ENCODE peak calls at places on chromosomes 13 and 19, in five cellular contexts. J, R, S, K and E are unnamed samples.
A peak's percentile ranks its signal among the peaks of the same experiment; 100 is the strongest.

GRCh38 chr13:23986619-23987018 is 89.3 kb upstream of the C1QTNF9B start:
- DNase-seq in S (no peak), R (no peak), J (no peak), K (no peak), E (no peak)

GRCh38 chr13:83753912-83754624 is 128.2 kb downstream of the SLITRK1 start:
- DNase-seq in K (no peak), R (no peak), J (no peak), S (no peak), E (no peak)

GRCh38 chr19:32373614-32374295 is 28.3 kb downstream of the ZNF507 start:
- DNase-seq in R (no peak), J (no peak), S (no peak), K (no peak), E (no peak)

GRCh38 chr19:17348700-17349099 is 11.3 kb downstream of the GTPBP3 start:
- DNase-seq in S (no peak), J (no peak), R (no peak), K (no peak), E (no peak)

GRCh38 chr13:30576528-30576927 is 41.2 kb upstream of the USPL1 start:
- DNase-seq in R (no peak), J (peak; percentile 15), K (no peak), S (peak; percentile 27), E (no peak)

GRCh38 chr19:9295411-9295849 is 14.2 kb downstream of the ZNF699 start:
- DNase-seq in J (no peak), S (no peak), K (no peak), R (no peak), E (no peak)

GRCh38 chr13:98731925-98732324 is 20.5 kb downstream of the SLC15A1 start:
- DNase-seq in R (no peak), K (no peak), J (no peak), S (no peak), E (no peak)

GRCh38 chr19:29170554-29170953 is 42.4 kb downstream of the UQCRFS1 start:
- DNase-seq in S (no peak), R (no peak), J (no peak), K (no peak), E (no peak)

GRCh38 chr19:50392759-50393158 is 8.6 kb downstream of the POLD1 start:
- DNase-seq in R (no peak), K (no peak), J (no peak), S (no peak), E (no peak)

GRCh38 chr19:11463391-11463790 is 17.5 kb downstream of the ELAVL3 start:
- DNase-seq in R (no peak), J (no peak), S (no peak), K (no peak), E (peak; percentile 18)

GRCh38 chr13:99311748-99312492 is 4.7 kb upstream of the GPR183 start:
- DNase-seq in K (no peak), J (no peak), S (no peak), R (no peak), E (no peak)

GRCh38 chr13:26498524-26499208 is 58.8 kb upstream of the WASF3 start:
- DNase-seq in S (no peak), R (no peak), K (no peak), J (no peak), E (no peak)

GRCh38 chr19:18282788-18283141 is 1.3 kb upstream of the JUND start:
- DNase-seq in R (no peak), J (no peak), K (no peak), S (no peak), E (no peak)

GRCh38 chr13:51619614-51620013 is 35.4 kb downstream of the WDFY2 start:
- DNase-seq in K (no peak), R (no peak), S (no peak), J (no peak), E (no peak)